ENCODE peak calls at places on chromosomes 5 and 9, in five cellular contexts. One of them, this sample, is unnamed.

GRCh38 chr5:67648201-67648671 is 451.6 kb upstream of the CD180 start:
- DNase-seq in hepatocyte: peak
- DNase-seq in GM23338: no peak
- DNase-seq in mesenchymal stem cell: no peak
- DNase-seq in neural progenitor cell: no peak
- DNase-seq in this sample: no peak

GRCh38 chr9:30925635-30926034 is 1458.8 kb upstream of the ACO1 start:
- DNase-seq in neural progenitor cell: no peak
- DNase-seq in mesenchymal stem cell: no peak
- DNase-seq in GM23338: no peak
- DNase-seq in hepatocyte: no peak
- DNase-seq in this sample: peak

GRCh38 chr9:96513622-96514021 is 63.7 kb downstream of the HABP4 start:
- DNase-seq in GM23338: no peak
- DNase-seq in hepatocyte: no peak
- DNase-seq in neural progenitor cell: no peak
- DNase-seq in mesenchymal stem cell: peak
- DNase-seq in this sample: no peak

GRCh38 chr5:179777909-179778308 is 15.9 kb upstream of the LTC4S start:
- DNase-seq in hepatocyte: no peak
- DNase-seq in mesenchymal stem cell: no peak
- DNase-seq in neural progenitor cell: no peak
- DNase-seq in GM23338: no peak
- DNase-seq in this sample: no peak

GRCh38 chr5:42993516-42994284 is 46.4 kb downstream of the ANXA2R start:
- DNase-seq in mesenchymal stem cell: peak
- DNase-seq in hepatocyte: no peak
- DNase-seq in neural progenitor cell: peak
- DNase-seq in GM23338: no peak
- DNase-seq in this sample: peak

GRCh38 chr5:33379757-33380156 is 61.0 kb upstream of the TARS1 start:
- DNase-seq in hepatocyte: peak
- DNase-seq in GM23338: peak
- DNase-seq in neural progenitor cell: peak
- DNase-seq in mesenchymal stem cell: peak
- DNase-seq in this sample: no peak

GRCh38 chr9:137482094-137482781 is 23.1 kb upstream of the NSMF start:
- DNase-seq in hepatocyte: peak
- DNase-seq in mesenchymal stem cell: peak
- DNase-seq in GM23338: no peak
- DNase-seq in neural progenitor cell: no peak
- DNase-seq in this sample: peak

GRCh38 chr9:652896-653295 is 188.6 kb upstream of the DMRT1 start:
- DNase-seq in hepatocyte: no peak
- DNase-seq in mesenchymal stem cell: no peak
- DNase-seq in GM23338: no peak
- DNase-seq in neural progenitor cell: no peak
- DNase-seq in this sample: no peak

GRCh38 chr5:20266068-20266467 is 278.1 kb upstream of the CDH18 start:
- DNase-seq in GM23338: no peak
- DNase-seq in mesenchymal stem cell: no peak
- DNase-seq in neural progenitor cell: no peak
- DNase-seq in hepatocyte: no peak
- DNase-seq in this sample: no peak

GRCh38 chr5:50846261-50846660 is 179.8 kb downstream of the PARP8 start:
- DNase-seq in hepatocyte: no peak
- DNase-seq in neural progenitor cell: no peak
- DNase-seq in mesenchymal stem cell: no peak
- DNase-seq in GM23338: no peak
- DNase-seq in this sample: no peak

GRCh38 chr9:78893758-78894157 is 596.8 kb downstream of the PSAT1 start:
- DNase-seq in GM23338: no peak
- DNase-seq in hepatocyte: no peak
- DNase-seq in neural progenitor cell: no peak
- DNase-seq in mesenchymal stem cell: no peak
- DNase-seq in this sample: no peak

GRCh38 chr9:128091144-128091543 is 23.1 kb downstream of the SLC25A25 start:
- DNase-seq in hepatocyte: peak
- DNase-seq in GM23338: peak
- DNase-seq in neural progenitor cell: no peak
- DNase-seq in mesenchymal stem cell: no peak
- DNase-seq in this sample: no peak

GRCh38 chr9:116475201-116475600 is 211.9 kb upstream of the TRIM32 start:
- DNase-seq in neural progenitor cell: no peak
- DNase-seq in mesenchymal stem cell: peak
- DNase-seq in GM23338: no peak
- DNase-seq in hepatocyte: no peak
- DNase-seq in this sample: no peak

GRCh38 chr9:91640428-91640827 is 216.8 kb upstream of the NFIL3 start:
- DNase-seq in hepatocyte: no peak
- DNase-seq in neural progenitor cell: no peak
- DNase-seq in GM23338: no peak
- DNase-seq in mesenchymal stem cell: no peak
- DNase-seq in this sample: no peak

GRCh38 chr5:143177263-143177994 is 226.1 kb downstream of the NR3C1 start:
- DNase-seq in mesenchymal stem cell: no peak
- DNase-seq in neural progenitor cell: no peak
- DNase-seq in hepatocyte: peak
- DNase-seq in GM23338: no peak
- DNase-seq in this sample: no peak

GRCh38 chr9:117083440-117083984 is 331.3 kb downstream of the ASTN2 start:
- DNase-seq in neural progenitor cell: peak
- DNase-seq in GM23338: peak
- DNase-seq in mesenchymal stem cell: no peak
- DNase-seq in hepatocyte: no peak
- DNase-seq in this sample: no peak

GRCh38 chr9:124800306-124801259 is 23.6 kb downstream of the OLFML2A start:
- DNase-seq in GM23338: no peak
- DNase-seq in mesenchymal stem cell: no peak
- DNase-seq in hepatocyte: no peak
- DNase-seq in neural progenitor cell: no peak
- DNase-seq in this sample: no peak

GRCh38 chr9:21777701-21778100 is 24.7 kb upstream of the MTAP start:
- DNase-seq in mesenchymal stem cell: no peak
- DNase-seq in neural progenitor cell: no peak
- DNase-seq in hepatocyte: no peak
- DNase-seq in GM23338: peak
- DNase-seq in this sample: no peak

GRCh38 chr5:10538103-10538788 is 25.6 kb upstream of the ANKRD33B start:
- DNase-seq in hepatocyte: no peak
- DNase-seq in mesenchymal stem cell: no peak
- DNase-seq in neural progenitor cell: no peak
- DNase-seq in GM23338: no peak
- DNase-seq in this sample: no peak

GRCh38 chr5:40518511-40518917 is 161.2 kb upstream of the PTGER4 start:
- DNase-seq in GM23338: no peak
- DNase-seq in hepatocyte: no peak
- DNase-seq in mesenchymal stem cell: no peak
- DNase-seq in neural progenitor cell: no peak
- DNase-seq in this sample: no peak

GRCh38 chr5:7208911-7209310 is 187.0 kb upstream of the ADCY2 start:
- DNase-seq in mesenchymal stem cell: no peak
- DNase-seq in neural progenitor cell: no peak
- DNase-seq in hepatocyte: no peak
- DNase-seq in GM23338: no peak
- DNase-seq in this sample: no peak

GRCh38 chr9:4714266-4715016 is 26.6 kb downstream of the AK3 start:
- DNase-seq in neural progenitor cell: no peak
- DNase-seq in GM23338: peak
- DNase-seq in mesenchymal stem cell: no peak
- DNase-seq in hepatocyte: no peak
- DNase-seq in this sample: peak

GRCh38 chr5:163409384-163409783 is 28.0 kb upstream of the CCNG1 start:
- DNase-seq in mesenchymal stem cell: no peak
- DNase-seq in hepatocyte: no peak
- DNase-seq in neural progenitor cell: no peak
- DNase-seq in GM23338: no peak
- DNase-seq in this sample: no peak

GRCh38 chr9:86804011-86804410 is 143.3 kb downstream of the GAS1 start:
- DNase-seq in GM23338: no peak
- DNase-seq in hepatocyte: no peak
- DNase-seq in mesenchymal stem cell: no peak
- DNase-seq in neural progenitor cell: no peak
- DNase-seq in this sample: no peak

GRCh38 chr5:177553671-177554429 is 513 bp downstream of the FAM193B start:
- DNase-seq in neural progenitor cell: peak
- DNase-seq in hepatocyte: peak
- DNase-seq in GM23338: peak
- DNase-seq in mesenchymal stem cell: peak
- DNase-seq in this sample: peak

GRCh38 chr5:177557041-177557647 is 2.8 kb upstream of the FAM193B start:
- DNase-seq in hepatocyte: peak
- DNase-seq in GM23338: peak
- DNase-seq in neural progenitor cell: no peak
- DNase-seq in mesenchymal stem cell: no peak
- DNase-seq in this sample: no peak

GRCh38 chr5:177555665-177556064 is 1.3 kb upstream of the FAM193B start:
- DNase-seq in neural progenitor cell: no peak
- DNase-seq in hepatocyte: no peak
- DNase-seq in mesenchymal stem cell: no peak
- DNase-seq in GM23338: no peak
- DNase-seq in this sample: no peak

GRCh38 chr5:177554474-177555111 is at the start of gene FAM193B:
- DNase-seq in hepatocyte: peak
- DNase-seq in neural progenitor cell: peak
- DNase-seq in mesenchymal stem cell: peak
- DNase-seq in GM23338: peak
- DNase-seq in this sample: peak

DNA sequence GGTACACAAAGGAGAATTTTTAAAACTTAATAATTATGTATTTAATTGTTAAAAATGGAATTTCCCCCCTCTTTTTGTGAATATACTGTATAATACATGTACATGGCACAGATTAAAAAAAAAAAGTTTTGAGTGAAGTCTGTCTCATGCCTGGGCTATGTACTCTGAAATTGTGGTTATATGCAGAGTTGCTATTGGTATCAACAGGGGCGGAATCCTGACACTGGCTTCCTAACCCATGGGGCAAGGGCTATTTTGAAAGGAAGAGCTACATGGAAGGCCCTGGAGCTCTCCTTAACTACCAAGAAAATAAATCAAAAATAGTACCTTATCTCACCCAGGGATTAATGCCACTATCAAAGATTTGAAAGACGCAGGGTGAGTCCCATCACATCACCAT is 865 bp upstream of the FAM193B start:
- DNase-seq in GM23338: no peak
- DNase-seq in mesenchymal stem cell: no peak
- DNase-seq in neural progenitor cell: no peak
- DNase-seq in hepatocyte: no peak
- DNase-seq in this sample: no peak
- H3K4me2 ChIP-seq in GM23338: no peak
- H3K4me2 ChIP-seq in mesenchymal stem cell: no peak
- H3K4me2 ChIP-seq in neural progenitor cell: peak
- H3K4me2 ChIP-seq in hepatocyte: peak
- H3K4me2 ChIP-seq in this sample: peak

DNA sequence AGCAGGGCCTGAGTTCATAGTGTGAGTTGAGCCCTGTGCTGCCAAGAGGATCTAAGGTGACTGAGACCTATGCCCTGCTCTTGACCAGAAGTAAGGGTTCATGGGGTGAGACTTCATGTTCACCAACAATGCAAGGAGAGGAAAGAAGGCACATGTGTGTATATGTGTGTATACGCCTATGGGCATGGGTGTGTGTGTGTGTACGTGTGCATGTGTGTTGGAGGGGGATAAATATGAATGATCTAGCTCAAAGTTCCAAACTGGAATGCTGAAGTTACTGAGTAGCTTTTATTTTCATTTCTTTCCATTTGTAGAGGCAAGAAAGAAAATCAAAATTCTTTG is 25.6 kb upstream of the HAND1 start:
- DNase-seq in GM23338: no peak
- DNase-seq in neural progenitor cell: no peak
- DNase-seq in hepatocyte: no peak
- DNase-seq in mesenchymal stem cell: no peak
- DNase-seq in this sample: no peak
- H3K4me2 ChIP-seq in GM23338: no peak
- H3K4me2 ChIP-seq in neural progenitor cell: no peak
- H3K4me2 ChIP-seq in hepatocyte: no peak
- H3K4me2 ChIP-seq in mesenchymal stem cell: no peak
- H3K4me2 ChIP-seq in this sample: peak

DNA sequence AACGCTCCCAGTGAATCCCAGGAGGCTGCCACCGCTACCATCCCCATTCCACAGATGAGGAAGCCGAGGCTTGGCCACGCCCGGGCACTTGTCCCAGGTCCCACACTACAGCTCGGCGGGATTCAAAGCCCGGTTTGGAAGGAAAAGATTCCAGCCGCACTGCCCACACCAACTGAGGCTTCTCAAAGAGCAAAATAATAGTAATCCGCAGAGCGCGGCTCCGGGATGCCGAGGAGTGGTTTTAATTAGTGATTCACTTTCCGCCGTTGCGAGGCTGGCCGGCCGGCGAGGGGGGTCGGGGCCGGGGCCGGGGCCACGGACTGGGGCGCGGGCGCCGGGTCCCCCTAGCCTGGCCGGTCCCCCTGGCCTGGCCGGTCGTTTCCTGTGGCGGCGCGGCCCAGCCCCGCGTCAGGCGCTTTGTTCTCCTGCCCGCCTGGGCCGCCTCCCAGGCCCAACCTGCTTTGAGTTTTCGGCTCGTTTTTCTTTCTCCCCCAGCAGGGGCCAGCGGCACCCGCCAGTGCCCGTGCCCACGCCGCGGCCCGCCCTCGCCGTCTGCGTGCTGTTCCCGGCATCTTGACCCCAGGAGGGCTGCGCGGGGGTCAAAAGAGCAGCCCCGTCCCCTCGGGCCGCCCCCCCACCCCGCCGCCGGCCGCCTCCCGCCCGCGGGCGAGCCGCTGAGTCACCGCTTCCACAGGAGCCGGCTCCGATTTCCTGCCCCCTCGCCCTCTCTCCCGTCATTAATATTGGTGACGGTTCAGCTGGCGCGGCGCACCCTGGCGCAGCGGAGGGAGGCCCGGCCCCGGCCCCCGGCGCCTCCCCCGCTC is 31.2 kb downstream of the FGF18 start:
- DNase-seq in mesenchymal stem cell: peak
- DNase-seq in GM23338: peak
- DNase-seq in hepatocyte: peak
- DNase-seq in neural progenitor cell: peak
- DNase-seq in this sample: no peak
- H3K4me2 ChIP-seq in mesenchymal stem cell: peak
- H3K4me2 ChIP-seq in GM23338: peak
- H3K4me2 ChIP-seq in hepatocyte: peak
- H3K4me2 ChIP-seq in neural progenitor cell: peak
- H3K4me2 ChIP-seq in this sample: no peak

DNA sequence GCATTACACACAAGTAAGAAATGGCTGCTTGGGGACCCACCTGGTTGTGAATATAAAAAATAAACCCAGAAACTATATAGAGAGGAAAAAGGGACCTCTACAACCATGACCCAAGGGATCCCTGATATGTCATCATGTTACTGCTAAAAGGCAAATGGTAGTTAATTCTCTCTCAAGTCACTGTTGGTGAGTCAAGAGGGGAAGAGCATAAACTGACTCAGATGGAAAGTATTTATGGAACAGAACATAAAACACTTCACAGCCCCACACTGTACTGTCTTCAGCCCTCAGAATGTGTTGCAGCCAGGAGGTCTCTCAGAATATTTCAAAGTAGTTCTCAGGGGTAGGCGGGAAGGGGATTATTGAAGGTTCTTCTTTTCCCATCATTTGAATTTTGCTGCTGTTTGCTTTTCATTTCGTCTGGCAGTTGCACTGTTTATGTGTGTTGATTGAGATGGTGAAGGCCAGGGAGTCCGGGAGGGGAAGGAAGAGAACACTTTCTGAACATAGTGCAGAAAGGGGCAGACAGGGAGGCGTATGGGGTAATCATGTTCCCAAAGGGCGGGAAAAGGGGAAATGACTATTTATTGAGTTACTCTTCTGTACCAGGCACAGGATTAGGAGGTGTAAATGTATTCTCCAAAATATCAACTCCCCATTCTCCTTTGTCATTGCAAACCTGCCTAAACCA is 85.5 kb downstream of the TEK start:
- DNase-seq in hepatocyte: peak
- DNase-seq in GM23338: no peak
- DNase-seq in mesenchymal stem cell: peak
- DNase-seq in neural progenitor cell: no peak
- DNase-seq in this sample: no peak
- H3K4me2 ChIP-seq in hepatocyte: peak
- H3K4me2 ChIP-seq in GM23338: no peak
- H3K4me2 ChIP-seq in mesenchymal stem cell: no peak
- H3K4me2 ChIP-seq in neural progenitor cell: no peak
- H3K4me2 ChIP-seq in this sample: no peak